ENCODE peak calls at places on chromosomes 2 and 18, in six cellular contexts. C is IMR-90, E is mesenchymal stem cell, F is H9, H is H1, Y is trophoblast cell. B is an unnamed sample.

GRCh38 chr2:113201496-113202304 is 27.9 kb downstream of the PSD4 start:
- DNase-seq in Y (no peak), E (no peak), C (no peak), H (no peak), F (no peak), B (no peak)

GRCh38 chr2:36566887-36567286 is 31.1 kb downstream of the FEZ2 start:
- DNase-seq in H (no peak), Y (no peak), C (no peak), E (no peak), F (no peak), B (no peak)

GRCh38 chr2:120237491-120237902 is 14.3 kb upstream of the TMEM185B start:
- DNase-seq in C (peak), H (no peak), E (peak), Y (peak), F (peak), B (no peak)

GRCh38 chr2:145677371-145677770 is 1157.5 kb upstream of the ZEB2 start:
- DNase-seq in H (no peak), E (no peak), C (no peak), F (no peak), Y (no peak), B (no peak)

GRCh38 chr18:44732604-44733003 is 51.9 kb downstream of the SETBP1 start:
- DNase-seq in C (no peak), E (no peak), Y (no peak), H (no peak), F (no peak), B (no peak)

GRCh38 chr2:152106464-152106863 is 7.6 kb upstream of the CACNB4 start:
- DNase-seq in E (no peak), Y (no peak), H (no peak), F (no peak), C (no peak), B (no peak)

GRCh38 chr2:108586631-108587030 is 52.4 kb downstream of the LIMS1 start:
- DNase-seq in F (no peak), H (no peak), Y (no peak), C (no peak), E (peak), B (no peak)

GRCh38 chr2:171318463-171318934 is 115.3 kb downstream of the METTL8 start:
- DNase-seq in E (peak), C (peak), Y (no peak), F (peak), H (no peak), B (no peak)

GRCh38 chr2:9944330-9944758 is 7.1 kb upstream of the GRHL1 start:
- DNase-seq in F (no peak), C (no peak), Y (peak), H (no peak), E (no peak), B (no peak)

GRCh38 chr2:677056-677949 is at the start of gene TMEM18:
- DNase-seq in H (peak), Y (peak), C (peak), F (peak), E (peak), B (peak)

GRCh38 chr2:236113425-236113824 is 54.8 kb downstream of the GBX2 start:
- DNase-seq in C (no peak), H (no peak), F (no peak), Y (no peak), E (no peak), B (no peak)

GRCh38 chr2:28558421-28558820 is 62.6 kb downstream of the PLB1 start:
- DNase-seq in Y (no peak), F (no peak), C (no peak), H (no peak), E (no peak), B (no peak)

GRCh38 chr18:29254123-29254522 is 1077.2 kb upstream of the CDH2 start:
- DNase-seq in H (no peak), Y (no peak), C (no peak), E (no peak), F (no peak), B (no peak)

GRCh38 chr2:71060211-71060610 is 8.2 kb upstream of the NAGK start:
- DNase-seq in C (no peak), Y (no peak), F (no peak), E (no peak), H (no peak), B (no peak)

DNA sequence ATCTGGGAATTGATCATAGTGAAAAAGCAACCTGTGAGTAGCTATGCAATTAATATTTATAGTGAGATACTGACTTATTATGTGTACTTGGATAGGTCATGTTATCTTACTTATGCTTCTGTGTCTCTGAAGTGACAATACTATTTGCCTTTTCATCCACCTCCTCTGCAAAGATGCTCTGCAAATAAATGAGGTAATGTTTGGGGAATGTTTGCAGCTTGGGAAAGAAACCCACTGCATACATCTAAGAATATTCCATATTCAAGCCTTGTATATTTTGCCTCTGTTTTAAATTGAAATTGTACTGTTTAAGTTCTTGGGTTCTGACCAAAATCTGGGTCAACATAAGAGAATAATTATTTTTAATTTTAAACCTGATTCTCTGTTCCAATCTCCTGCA is 217.4 kb upstream of the DTNA start:
- DNase-seq in E (no peak), F (no peak), Y (no peak), C (no peak), H (no peak), B (no peak)
- H3K9ac ChIP-seq in E (peak), F (no peak), Y (no peak), C (no peak), H (no peak), B (no peak)

GRCh38 chr18:78150590-78150989 is 829.0 kb upstream of the SALL3 start:
- DNase-seq in Y (no peak), E (no peak), H (no peak), C (no peak), F (no peak), B (no peak)

GRCh38 chr18:78151234-78151633 is 828.4 kb upstream of the SALL3 start:
- DNase-seq in H (no peak), E (no peak), F (no peak), C (no peak), Y (no peak), B (no peak)

GRCh38 chr18:78153362-78153761 is 826.3 kb upstream of the SALL3 start:
- DNase-seq in C (no peak), E (no peak), F (no peak), Y (no peak), H (no peak), B (no peak)

GRCh38 chr18:78154444-78154843 is 825.2 kb upstream of the SALL3 start:
- DNase-seq in E (no peak), C (no peak), F (no peak), Y (no peak), H (no peak), B (no peak)

DNA sequence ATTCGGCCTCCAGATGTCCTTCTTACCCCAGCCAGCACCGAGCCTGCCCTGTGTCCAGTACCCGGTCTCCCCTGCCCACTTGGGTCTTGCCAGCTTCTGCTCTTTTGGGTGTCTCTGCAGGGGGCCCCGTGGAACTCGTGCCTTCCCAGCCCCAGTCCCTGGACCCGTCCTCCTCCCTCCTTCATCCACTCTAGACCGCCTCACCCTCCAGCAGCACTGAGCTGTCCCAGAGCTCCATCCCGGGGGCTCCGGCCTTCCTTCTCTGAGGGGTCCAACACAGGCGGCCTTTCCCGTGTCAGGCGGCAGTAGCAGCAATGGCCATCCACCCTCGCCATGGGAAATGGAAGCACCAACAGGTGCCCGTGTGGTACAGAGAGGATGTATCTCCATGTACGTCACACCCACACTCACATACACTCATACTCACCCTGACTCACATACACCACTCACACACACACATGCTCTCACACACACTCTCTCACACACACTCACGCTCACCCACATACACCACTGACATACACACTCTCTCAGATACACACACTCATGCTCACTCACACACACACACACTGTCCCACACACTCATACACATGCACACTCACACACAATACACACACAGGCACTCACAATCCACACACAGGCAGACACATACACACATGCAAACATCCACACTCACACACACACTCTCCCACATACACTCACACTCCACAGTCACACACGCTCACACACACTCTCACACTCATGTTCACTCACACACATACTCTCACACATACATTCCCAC is 827.5 kb upstream of the SALL3 start:
- DNase-seq in H (no peak), Y (no peak), E (no peak), C (no peak), F (no peak), B (no peak)
- H2AFZ ChIP-seq in H (no peak), Y (no peak), E (no peak), C (no peak), F (no peak), B (no peak)

GRCh38 chr2:12605366-12605765 is 111.4 kb upstream of the TRIB2 start:
- DNase-seq in Y (no peak), E (no peak), C (no peak), F (no peak), H (no peak), B (no peak)
- H3K18ac ChIP-seq in Y (no peak), E (no peak), C (no peak), F (no peak), H (no peak), B (no peak)

GRCh38 chr18:11175266-11175947 is 26.0 kb upstream of the PIEZO2 start:
- DNase-seq in H (no peak), C (peak), E (peak), Y (peak), F (no peak), B (no peak)
- H3K9ac ChIP-seq in H (no peak), C (peak), E (peak), Y (no peak), F (no peak), B (no peak)

DNA sequence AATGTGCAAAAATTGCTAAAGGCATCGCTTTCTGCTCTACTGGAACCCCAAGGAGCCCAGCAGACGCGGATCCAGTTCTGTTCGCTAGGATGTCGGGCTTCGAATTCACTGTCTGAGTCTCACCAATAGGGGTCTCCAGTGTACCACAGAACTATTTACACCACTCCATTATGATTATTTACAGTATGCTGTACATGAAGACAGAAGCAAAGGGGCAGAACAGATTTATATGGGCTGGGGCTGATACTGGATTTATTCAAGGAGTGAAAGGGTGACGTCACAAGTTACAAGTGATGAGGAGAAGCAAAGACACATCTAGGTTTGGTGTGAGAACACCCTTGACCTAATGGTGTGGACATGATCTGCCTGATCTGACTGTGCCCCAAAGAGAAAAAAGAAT is 185.3 kb upstream of the ATP5MC3 start:
- DNase-seq in E (peak), C (peak), Y (peak), H (peak), F (peak), B (peak)
- H2AFZ ChIP-seq in E (no peak), C (no peak), Y (no peak), H (no peak), F (no peak), B (no peak)

GRCh38 chr2:64750817-64751285 is 97.1 kb upstream of the SERTAD2 start:
- DNase-seq in H (peak), Y (peak), C (peak), E (peak), F (peak), B (peak)
- H3K18ac ChIP-seq in H (peak), Y (no peak), C (peak), E (peak), F (no peak), B (peak)

GRCh38 chr2:187871506-187871905 is 317.3 kb upstream of the TFPI start:
- DNase-seq in F (no peak), C (no peak), Y (no peak), E (no peak), H (no peak), B (no peak)
- H3K9ac ChIP-seq in F (no peak), C (no peak), Y (no peak), E (no peak), H (no peak), B (no peak)

GRCh38 chr2:19171409-19171808 is 187.0 kb downstream of the OSR1 start:
- DNase-seq in F (no peak), Y (no peak), E (no peak), C (no peak), H (no peak), B (no peak)
- H2AFZ ChIP-seq in F (no peak), Y (no peak), E (no peak), C (no peak), H (no peak), B (no peak)

GRCh38 chr18:79566841-79567370 is 112.7 kb upstream of the CTDP1 start:
- DNase-seq in H (no peak), Y (no peak), C (no peak), E (no peak), F (no peak), B (no peak)
- H3K18ac ChIP-seq in H (no peak), Y (peak), C (peak), E (no peak), F (no peak), B (peak)

GRCh38 chr2:158781562-158781961 is 13.6 kb upstream of the DAPL1 start:
- DNase-seq in C (peak), H (no peak), E (peak), Y (peak), F (no peak), B (no peak)
- H3K9ac ChIP-seq in C (no peak), H (no peak), E (peak), Y (no peak), F (no peak), B (no peak)